ENCODE peak calls at places on chromosomes 2 and 18, in four cellular contexts. One of them, this sample, is unnamed.

GRCh38 chr2:44170337-44170736 is 1.7 kb downstream of the PPM1B start:
- DNase-seq in adrenal gland: no peak
- DNase-seq in brain microvascular endothelial cell: no peak
- DNase-seq in nephron progenitor cell: no peak
- DNase-seq in this sample: peak

GRCh38 chr18:44111337-44111736 is 569.4 kb upstream of the SETBP1 start:
- DNase-seq in adrenal gland: no peak
- DNase-seq in brain microvascular endothelial cell: peak
- DNase-seq in nephron progenitor cell: no peak
- DNase-seq in this sample: no peak

GRCh38 chr2:20108655-20109396 is 57.4 kb upstream of the LAPTM4A start:
- DNase-seq in adrenal gland: no peak
- DNase-seq in brain microvascular endothelial cell: no peak
- DNase-seq in nephron progenitor cell: no peak
- DNase-seq in this sample: peak

GRCh38 chr2:120797421-120798289 is 62.0 kb downstream of the GLI2 start:
- DNase-seq in adrenal gland: no peak
- DNase-seq in brain microvascular endothelial cell: no peak
- DNase-seq in nephron progenitor cell: peak
- DNase-seq in this sample: no peak

GRCh38 chr2:219002395-219003266 is 9.4 kb upstream of the CRYBA2 start:
- DNase-seq in adrenal gland: peak
- DNase-seq in brain microvascular endothelial cell: peak
- DNase-seq in nephron progenitor cell: peak
- DNase-seq in this sample: peak

GRCh38 chr2:216714412-216714775 is 19.0 kb upstream of the IGFBP5 start:
- DNase-seq in adrenal gland: no peak
- DNase-seq in brain microvascular endothelial cell: peak
- DNase-seq in nephron progenitor cell: no peak
- DNase-seq in this sample: no peak

GRCh38 chr2:199581935-199582336 is 124.2 kb upstream of the SATB2 start:
- DNase-seq in adrenal gland: no peak
- DNase-seq in brain microvascular endothelial cell: peak
- DNase-seq in nephron progenitor cell: no peak
- DNase-seq in this sample: no peak

GRCh38 chr2:193272011-193272410 is 1077.3 kb upstream of the TMEFF2 start:
- DNase-seq in adrenal gland: no peak
- DNase-seq in brain microvascular endothelial cell: no peak
- DNase-seq in nephron progenitor cell: no peak
- DNase-seq in this sample: no peak

GRCh38 chr2:101150306-101151140 is 659 bp downstream of the TBC1D8 start:
- DNase-seq in adrenal gland: peak
- DNase-seq in brain microvascular endothelial cell: no peak
- DNase-seq in nephron progenitor cell: peak
- DNase-seq in this sample: no peak

GRCh38 chr18:12478269-12479057 is 70.7 kb downstream of the PRELID3A start:
- DNase-seq in adrenal gland: no peak
- DNase-seq in brain microvascular endothelial cell: no peak
- DNase-seq in nephron progenitor cell: no peak
- DNase-seq in this sample: no peak

GRCh38 chr2:215619989-215620388 is 184.1 kb upstream of the FN1 start:
- DNase-seq in adrenal gland: peak
- DNase-seq in brain microvascular endothelial cell: no peak
- DNase-seq in nephron progenitor cell: no peak
- DNase-seq in this sample: peak

GRCh38 chr18:70028734-70029133 is 81.1 kb upstream of the CD226 start:
- DNase-seq in adrenal gland: no peak
- DNase-seq in brain microvascular endothelial cell: no peak
- DNase-seq in nephron progenitor cell: no peak
- DNase-seq in this sample: no peak

GRCh38 chr2:122634261-122634660 is 878.8 kb downstream of the TSN start:
- DNase-seq in adrenal gland: no peak
- DNase-seq in brain microvascular endothelial cell: peak
- DNase-seq in nephron progenitor cell: no peak
- DNase-seq in this sample: peak

GRCh38 chr2:226887940-226888339 is 52.1 kb downstream of the RHBDD1 start:
- DNase-seq in adrenal gland: no peak
- DNase-seq in brain microvascular endothelial cell: peak
- DNase-seq in nephron progenitor cell: no peak
- DNase-seq in this sample: no peak

GRCh38 chr2:187313831-187314230 is 134.2 kb downstream of the CALCRL start:
- DNase-seq in adrenal gland: no peak
- DNase-seq in brain microvascular endothelial cell: no peak
- DNase-seq in nephron progenitor cell: no peak
- DNase-seq in this sample: no peak

GRCh38 chr2:128360711-128361110 is 42.0 kb upstream of the HS6ST1 start:
- DNase-seq in adrenal gland: peak
- DNase-seq in brain microvascular endothelial cell: no peak
- DNase-seq in nephron progenitor cell: no peak
- DNase-seq in this sample: no peak

GRCh38 chr2:238160206-238161129 is 1.7 kb downstream of the ERFE start:
- DNase-seq in adrenal gland: no peak
- DNase-seq in brain microvascular endothelial cell: no peak
- DNase-seq in nephron progenitor cell: peak
- DNase-seq in this sample: no peak

GRCh38 chr18:51107082-51107481 is 77.1 kb downstream of the SMAD4 start:
- DNase-seq in adrenal gland: no peak
- DNase-seq in brain microvascular endothelial cell: no peak
- DNase-seq in nephron progenitor cell: no peak
- DNase-seq in this sample: no peak

GRCh38 chr2:239194731-239195317 is 206.0 kb downstream of the HDAC4 start:
- DNase-seq in adrenal gland: peak
- DNase-seq in brain microvascular endothelial cell: no peak
- DNase-seq in nephron progenitor cell: no peak
- DNase-seq in this sample: no peak

GRCh38 chr2:239195318-239195871 is 205.4 kb downstream of the HDAC4 start:
- DNase-seq in adrenal gland: peak
- DNase-seq in brain microvascular endothelial cell: no peak
- DNase-seq in nephron progenitor cell: no peak
- DNase-seq in this sample: no peak

GRCh38 chr2:239193426-239193825 is 207.4 kb downstream of the HDAC4 start:
- DNase-seq in adrenal gland: peak
- DNase-seq in brain microvascular endothelial cell: no peak
- DNase-seq in nephron progenitor cell: no peak
- DNase-seq in this sample: no peak

GRCh38 chr2:239192975-239193374 is 207.8 kb downstream of the HDAC4 start:
- DNase-seq in adrenal gland: no peak
- DNase-seq in brain microvascular endothelial cell: no peak
- DNase-seq in nephron progenitor cell: no peak
- DNase-seq in this sample: no peak

GRCh38 chr2:239193925-239194687 is 206.7 kb downstream of the HDAC4 start:
- DNase-seq in adrenal gland: peak
- DNase-seq in brain microvascular endothelial cell: no peak
- DNase-seq in nephron progenitor cell: no peak
- DNase-seq in this sample: no peak
- TF ChIP-seq CTCF in adrenal gland: no peak
- TF ChIP-seq CTCF in brain microvascular endothelial cell: peak
- TF ChIP-seq CTCF in nephron progenitor cell: no peak
- TF ChIP-seq CTCF in this sample: no peak

GRCh38 chr2:241859436-241860183 is 916 bp upstream of the PDCD1 start:
- DNase-seq in adrenal gland: peak
- DNase-seq in brain microvascular endothelial cell: no peak
- DNase-seq in nephron progenitor cell: peak
- DNase-seq in this sample: no peak
- TF ChIP-seq CTCF in adrenal gland: peak
- TF ChIP-seq CTCF in brain microvascular endothelial cell: peak
- TF ChIP-seq CTCF in nephron progenitor cell: no peak
- TF ChIP-seq CTCF in this sample: peak

DNA sequence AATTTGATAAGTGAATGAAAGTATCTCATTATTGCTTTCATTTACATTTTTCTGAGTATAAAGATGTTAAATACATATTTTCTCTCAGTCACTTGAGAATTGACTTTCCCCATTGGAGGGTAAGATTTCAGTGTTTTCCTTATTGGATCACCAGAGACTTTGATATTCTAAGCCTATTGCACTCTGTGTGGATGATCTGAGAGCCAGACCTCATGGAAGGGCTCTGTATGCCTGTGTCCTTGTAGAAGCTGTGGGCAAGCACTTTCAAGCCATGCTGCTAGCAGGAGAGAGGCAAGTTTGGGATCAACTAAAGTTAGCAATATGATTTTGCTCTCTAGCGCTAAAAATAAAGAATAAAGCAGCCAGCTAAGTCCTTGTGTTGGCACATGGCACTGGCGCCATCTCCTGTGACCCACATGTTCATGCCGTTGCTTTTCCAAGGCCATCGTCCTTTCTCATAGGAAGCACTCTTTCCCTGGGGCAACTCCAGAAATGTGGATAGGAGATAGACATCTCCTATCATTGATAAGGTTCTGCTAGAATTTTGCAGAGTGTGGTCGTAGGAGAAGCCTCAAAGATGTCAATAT is 72.6 kb downstream of the AOX1 start:
- DNase-seq in adrenal gland: peak
- DNase-seq in brain microvascular endothelial cell: no peak
- DNase-seq in nephron progenitor cell: no peak
- DNase-seq in this sample: no peak
- TF ChIP-seq CTCF in adrenal gland: no peak
- TF ChIP-seq CTCF in brain microvascular endothelial cell: peak
- TF ChIP-seq CTCF in nephron progenitor cell: no peak
- TF ChIP-seq CTCF in this sample: no peak

DNA sequence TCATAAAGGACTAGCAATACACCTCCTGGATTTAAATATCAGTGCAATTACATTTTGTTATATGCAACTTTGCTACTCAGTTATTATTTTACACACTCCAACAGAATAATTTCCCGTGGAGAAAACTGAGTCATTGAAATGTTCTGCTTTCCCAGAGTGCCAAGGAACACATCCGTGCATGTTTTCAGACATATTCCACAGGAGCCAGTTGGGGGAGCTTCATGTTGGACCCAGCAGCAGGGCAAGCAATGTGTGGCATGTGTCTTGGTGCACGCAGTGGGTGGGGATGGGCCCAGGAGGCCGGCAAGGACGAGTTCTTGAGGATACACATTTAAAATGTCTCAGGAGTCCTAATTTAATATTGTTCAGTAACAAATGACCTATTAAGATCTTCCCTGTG is 14.4 kb upstream of the SMIM21 start:
- DNase-seq in adrenal gland: no peak
- DNase-seq in brain microvascular endothelial cell: no peak
- DNase-seq in nephron progenitor cell: no peak
- DNase-seq in this sample: no peak
- TF ChIP-seq CTCF in adrenal gland: no peak
- TF ChIP-seq CTCF in brain microvascular endothelial cell: no peak
- TF ChIP-seq CTCF in nephron progenitor cell: no peak
- TF ChIP-seq CTCF in this sample: no peak

DNA sequence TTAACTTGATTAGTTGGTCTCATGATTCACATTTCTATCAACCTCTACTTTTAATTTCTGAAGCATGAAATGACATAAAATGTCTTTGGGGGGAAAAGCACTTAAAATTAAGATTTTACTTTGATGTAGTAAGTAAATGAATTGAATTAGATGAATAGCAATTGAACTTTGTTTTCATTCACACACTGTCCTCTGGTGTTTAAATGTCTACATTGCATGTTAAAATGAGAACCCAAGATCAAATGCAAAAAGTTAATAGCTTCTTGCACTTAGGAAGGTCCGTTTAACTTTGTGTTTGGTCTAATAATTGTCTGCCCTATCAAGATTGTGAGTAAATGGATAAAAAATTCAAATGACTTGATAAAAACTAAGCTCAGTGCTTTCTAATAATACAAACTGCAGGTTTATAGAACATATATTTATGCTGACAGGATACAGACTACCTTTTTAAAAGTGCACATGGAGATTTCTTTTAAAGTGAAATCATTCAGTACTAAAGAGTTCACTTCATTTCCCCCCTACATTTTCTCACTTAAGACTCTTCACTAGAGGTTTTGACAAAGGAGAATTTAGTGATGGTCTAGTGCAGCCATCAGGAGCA is 156.2 kb upstream of the NABP1 start:
- DNase-seq in adrenal gland: no peak
- DNase-seq in brain microvascular endothelial cell: no peak
- DNase-seq in nephron progenitor cell: no peak
- DNase-seq in this sample: peak
- TF ChIP-seq CTCF in adrenal gland: peak
- TF ChIP-seq CTCF in brain microvascular endothelial cell: peak
- TF ChIP-seq CTCF in nephron progenitor cell: peak
- TF ChIP-seq CTCF in this sample: peak

GRCh38 chr2:65387017-65387416 is 45.4 kb downstream of the SPRED2 start:
- DNase-seq in adrenal gland: no peak
- DNase-seq in brain microvascular endothelial cell: no peak
- DNase-seq in nephron progenitor cell: no peak
- DNase-seq in this sample: no peak
- TF ChIP-seq CTCF in adrenal gland: no peak
- TF ChIP-seq CTCF in brain microvascular endothelial cell: peak
- TF ChIP-seq CTCF in nephron progenitor cell: no peak
- TF ChIP-seq CTCF in this sample: no peak

GRCh38 chr2:139790807-139791206 is 1010.6 kb upstream of the NXPH2 start:
- DNase-seq in adrenal gland: no peak
- DNase-seq in brain microvascular endothelial cell: no peak
- DNase-seq in nephron progenitor cell: no peak
- DNase-seq in this sample: no peak
- TF ChIP-seq CTCF in adrenal gland: peak
- TF ChIP-seq CTCF in brain microvascular endothelial cell: no peak
- TF ChIP-seq CTCF in nephron progenitor cell: no peak
- TF ChIP-seq CTCF in this sample: no peak

DNA sequence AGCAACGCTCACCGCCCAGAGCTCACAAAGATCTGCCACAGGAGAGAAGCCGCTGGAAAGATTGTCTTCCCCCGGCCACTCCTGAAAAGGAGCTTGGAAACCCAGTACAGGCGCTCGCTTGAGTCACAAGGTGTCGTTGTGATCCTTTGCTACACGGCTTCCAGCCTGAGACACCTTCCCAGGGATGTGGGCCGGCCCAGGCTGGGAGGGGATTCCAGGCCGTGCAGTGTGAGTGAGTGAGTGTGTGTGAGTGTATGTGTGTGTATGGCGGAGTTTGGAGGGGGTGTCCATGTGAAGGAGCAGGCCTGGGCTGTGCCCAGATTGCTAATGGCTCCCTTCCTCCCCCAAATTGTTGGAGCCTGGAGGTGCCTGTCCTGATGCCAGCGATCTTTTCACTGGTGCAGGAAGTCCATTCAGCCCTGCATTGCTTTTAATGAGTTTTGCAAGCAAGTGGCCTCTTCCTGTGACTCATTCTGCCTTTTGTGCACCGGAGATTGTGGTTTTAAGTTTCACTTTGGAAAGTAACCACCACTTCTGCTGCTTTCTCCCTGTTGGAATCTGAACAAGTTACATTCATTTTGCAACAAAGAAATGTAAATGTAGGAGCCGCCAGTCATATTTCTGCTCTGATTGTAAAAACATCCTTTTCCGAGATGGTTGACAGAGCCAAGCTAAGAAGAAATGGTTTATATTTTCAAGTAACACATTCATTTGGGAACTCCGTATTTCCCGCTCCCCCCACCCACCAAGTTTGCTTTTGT is 83.7 kb downstream of the LPIN1 start:
- DNase-seq in adrenal gland: peak
- DNase-seq in brain microvascular endothelial cell: peak
- DNase-seq in nephron progenitor cell: peak
- DNase-seq in this sample: peak
- TF ChIP-seq CTCF in adrenal gland: no peak
- TF ChIP-seq CTCF in brain microvascular endothelial cell: peak
- TF ChIP-seq CTCF in nephron progenitor cell: peak
- TF ChIP-seq CTCF in this sample: peak